ENCODE peak calls at places on chromosomes 13 and 19, in seven cellular contexts. X is midbrain, U is C1 segment of cervical spinal cord, N is mucosa of descending colon, P is HT1080, A is uterus, Z is MV-4-11. D is an unnamed sample.

GRCh38 chr13:87666826-87667225 is 4.3 kb upstream of the SLITRK5 start:
- DNase-seq in X (no peak), U (no peak), N (no peak), P (no peak), A (no peak), Z (no peak), D (no peak)

GRCh38 chr13:30864352-30865130 is 41.5 kb upstream of the MEDAG start:
- DNase-seq in X (no peak), U (no peak), N (no peak), P (peak), A (peak), Z (no peak), D (no peak)

GRCh38 chr13:40981949-40982348 is 37.2 kb downstream of the ELF1 start:
- DNase-seq in X (no peak), U (no peak), N (no peak), P (no peak), A (no peak), Z (no peak), D (no peak)

GRCh38 chr19:8880864-8881488 is 48.8 kb downstream of the MBD3L1 start:
- DNase-seq in X (no peak), U (no peak), N (no peak), P (no peak), A (no peak), Z (no peak), D (no peak)

GRCh38 chr19:17847538-17848366 is at the start of gene JAK3:
- DNase-seq in X (peak), U (peak), N (peak), P (no peak), A (no peak), Z (no peak), D (peak)

GRCh38 chr19:37551123-37551993 is 43.2 kb downstream of the ZNF571 start:
- DNase-seq in X (no peak), U (no peak), N (peak), P (peak), A (no peak), Z (peak), D (no peak)

GRCh38 chr19:46100344-46100743 is 24.1 kb downstream of the IGFL3 start:
- DNase-seq in X (no peak), U (no peak), N (no peak), P (no peak), A (no peak), Z (peak), D (no peak)

GRCh38 chr19:15396436-15396835 is 16.8 kb upstream of the AKAP8 start:
- DNase-seq in X (no peak), U (no peak), N (no peak), P (no peak), A (no peak), Z (no peak), D (no peak)

GRCh38 chr19:8697671-8698432 is 743 bp downstream of the ACTL9 start:
- DNase-seq in X (no peak), U (no peak), N (no peak), P (no peak), A (no peak), Z (no peak), D (no peak)

GRCh38 chr13:114096811-114097503 is 35.5 kb downstream of the RASA3 start:
- DNase-seq in X (no peak), U (no peak), N (no peak), P (no peak), A (no peak), Z (no peak), D (no peak)

GRCh38 chr13:104773775-104774174 is 1707.6 kb upstream of the SLC10A2 start:
- DNase-seq in X (peak), U (no peak), N (no peak), P (peak), A (no peak), Z (peak), D (peak)

GRCh38 chr19:38538793-38539528 is 78.8 kb downstream of the MAP4K1 start:
- DNase-seq in X (no peak), U (no peak), N (no peak), P (no peak), A (no peak), Z (no peak), D (no peak)

GRCh38 chr19:33678796-33679195 is 57.0 kb downstream of the CHST8 start:
- DNase-seq in X (peak), U (peak), N (no peak), P (no peak), A (no peak), Z (no peak), D (no peak)

GRCh38 chr19:55259540-55260210 is 858 bp upstream of the PPP6R1 start:
- DNase-seq in X (no peak), U (no peak), N (no peak), P (no peak), A (no peak), Z (peak), D (peak)

GRCh38 chr13:114105351-114106225 is 26.8 kb downstream of the RASA3 start:
- DNase-seq in X (no peak), U (no peak), N (peak), P (no peak), A (peak), Z (peak), D (no peak)

GRCh38 chr13:52849727-52850395 is 1.4 kb upstream of the PCDH8 start:
- DNase-seq in X (no peak), U (peak), N (no peak), P (no peak), A (no peak), Z (no peak), D (no peak)

GRCh38 chr13:42875448-42876269 is 94.3 kb downstream of the FAM216B start:
- DNase-seq in X (no peak), U (no peak), N (no peak), P (no peak), A (no peak), Z (no peak), D (no peak)

GRCh38 chr13:64746845-64747244 is 2483.3 kb downstream of the PCDH9 start:
- DNase-seq in X (no peak), U (no peak), N (no peak), P (no peak), A (no peak), Z (no peak), D (no peak)

GRCh38 chr13:95921485-95921884 is 131.7 kb downstream of the UGGT2 start:
- DNase-seq in X (no peak), U (no peak), N (no peak), P (no peak), A (no peak), Z (no peak), D (no peak)

D was measured in Karpas-422.